ENCODE peak calls at places on chromosomes 16 and 17, in five cellular contexts. E is GM12878, G is PC-3, U is mammary epithelial cell, Z is HCT116. S is an unnamed sample.
A peak's percentile ranks its signal among the peaks of the same experiment; 100 is the strongest.

GRCh38 chr17:10337136-10337535 is 35.7 kb downstream of the MYH13 start:
- DNase-seq in Z (no peak), E (no peak), U (no peak), G (no peak), S (no peak)

GRCh38 chr17:30472238-30472890 is 4.8 kb upstream of the GOSR1 start:
- DNase-seq in Z (no peak), U (peak; percentile 60), E (no peak), G (no peak), S (no peak)

GRCh38 chr17:9371019-9371418 is 204.6 kb downstream of the STX8 start:
- DNase-seq in Z (peak; percentile 13), U (peak; percentile 94), E (peak; percentile 37), G (peak; percentile 76), S (no peak)

GRCh38 chr17:16407911-16408588 is 7.3 kb upstream of the TRPV2 start:
- DNase-seq in E (peak; percentile 96), Z (no peak), G (peak; percentile 47), U (peak; percentile 61), S (peak; percentile 85)

GRCh38 chr17:68599091-68599872 is 1.9 kb downstream of the FAM20A start:
- DNase-seq in G (peak; percentile 58), E (no peak), Z (no peak), U (no peak), S (no peak)

GRCh38 chr17:2064511-2064910 is 9.6 kb downstream of the HIC1 start:
- DNase-seq in U (no peak), Z (no peak), E (no peak), G (no peak), S (no peak)

GRCh38 chr17:41652461-41652960 is 28.1 kb upstream of the KRT17 start:
- DNase-seq in E (no peak), Z (no peak), G (no peak), U (peak; percentile 33), S (no peak)

GRCh38 chr17:8701754-8702153 is 42.9 kb downstream of the CCDC42 start:
- DNase-seq in G (no peak), Z (no peak), U (no peak), E (no peak), S (no peak)

GRCh38 chr17:34827008-34827407 is 134.3 kb downstream of the CCT6B start:
- DNase-seq in Z (no peak), E (no peak), U (no peak), G (peak; percentile 6), S (no peak)

GRCh38 chr17:15171433-15172047 is 93.6 kb downstream of the PMP22 start:
- DNase-seq in U (peak; percentile 47), G (peak; percentile 83), Z (peak; percentile 47), E (no peak), S (no peak)

GRCh38 chr17:58315281-58315711 is 13.3 kb downstream of the TSPOAP1 start:
- DNase-seq in Z (no peak), U (no peak), E (no peak), G (peak; percentile 72), S (no peak)

GRCh38 chr16:50702725-50703124 is 9.3 kb downstream of the NOD2 start:
- DNase-seq in E (no peak), G (no peak), U (peak; percentile 62), Z (no peak), S (no peak)

GRCh38 chr17:1150863-1151685 is 28.7 kb downstream of the ABR start:
- DNase-seq in U (no peak), Z (no peak), E (no peak), G (no peak), S (no peak)

GRCh38 chr17:45261577-45262515 is at the start of gene SPATA32:
- DNase-seq in G (peak; percentile 62), Z (no peak), U (no peak), E (no peak), S (no peak)

GRCh38 chr16:89022051-89022836 is 45.2 kb upstream of the CBFA2T3 start:
- DNase-seq in E (no peak), G (no peak), U (no peak), Z (no peak), S (no peak)

GRCh38 chr16:10932959-10933710 is 9.1 kb downstream of the DEXI start:
- DNase-seq in G (no peak), U (no peak), E (no peak), Z (no peak), S (no peak)

GRCh38 chr17:27466376-27466747 is 10.1 kb downstream of the KSR1 start:
- DNase-seq in E (no peak), Z (no peak), U (no peak), G (no peak), S (no peak)

GRCh38 chr16:30745082-30745481 is 3.1 kb upstream of the PHKG2 start:
- DNase-seq in Z (no peak), U (peak; percentile 26), E (no peak), G (no peak), S (no peak)

GRCh38 chr16:12625068-12625467 is 178.6 kb downstream of the CPPED1 start:
- DNase-seq in G (no peak), U (no peak), E (no peak), Z (no peak), S (no peak)

GRCh38 chr16:83458612-83459011 is 349.2 kb upstream of the HSBP1 start:
- DNase-seq in U (peak; percentile 60), E (peak; percentile 16), Z (no peak), G (no peak), S (peak; percentile 6)

GRCh38 chr16:11248133-11248532 is 7.9 kb downstream of the SOCS1 start:
- DNase-seq in Z (no peak), E (no peak), U (peak; percentile 19), G (peak; percentile 29), S (no peak)

GRCh38 chr16:75931043-75931442 is 204.8 kb upstream of the CPHXL start:
- DNase-seq in Z (no peak), U (peak; percentile 85), E (no peak), G (peak; percentile 33), S (no peak)

GRCh38 chr17:48646183-48647102 is 20.3 kb upstream of the HOXB9 start:
- DNase-seq in G (no peak), Z (peak; percentile 53), E (no peak), U (no peak), S (no peak)
- TF ChIP-seq EZH2 in G (no peak), Z (no peak), E (no peak), U (no peak), S (no peak)

GRCh38 chr17:17580662-17581470 is 10.6 kb downstream of the PEMT start:
- DNase-seq in Z (no peak), E (no peak), G (peak; percentile 70), U (no peak), S (no peak)
- H2AFZ ChIP-seq in Z (no peak overlapping the region), E (no peak overlapping the region), G (peak overlapping the region; percentile 7), U (no peak overlapping the region), S (no peak overlapping the region)

DNA sequence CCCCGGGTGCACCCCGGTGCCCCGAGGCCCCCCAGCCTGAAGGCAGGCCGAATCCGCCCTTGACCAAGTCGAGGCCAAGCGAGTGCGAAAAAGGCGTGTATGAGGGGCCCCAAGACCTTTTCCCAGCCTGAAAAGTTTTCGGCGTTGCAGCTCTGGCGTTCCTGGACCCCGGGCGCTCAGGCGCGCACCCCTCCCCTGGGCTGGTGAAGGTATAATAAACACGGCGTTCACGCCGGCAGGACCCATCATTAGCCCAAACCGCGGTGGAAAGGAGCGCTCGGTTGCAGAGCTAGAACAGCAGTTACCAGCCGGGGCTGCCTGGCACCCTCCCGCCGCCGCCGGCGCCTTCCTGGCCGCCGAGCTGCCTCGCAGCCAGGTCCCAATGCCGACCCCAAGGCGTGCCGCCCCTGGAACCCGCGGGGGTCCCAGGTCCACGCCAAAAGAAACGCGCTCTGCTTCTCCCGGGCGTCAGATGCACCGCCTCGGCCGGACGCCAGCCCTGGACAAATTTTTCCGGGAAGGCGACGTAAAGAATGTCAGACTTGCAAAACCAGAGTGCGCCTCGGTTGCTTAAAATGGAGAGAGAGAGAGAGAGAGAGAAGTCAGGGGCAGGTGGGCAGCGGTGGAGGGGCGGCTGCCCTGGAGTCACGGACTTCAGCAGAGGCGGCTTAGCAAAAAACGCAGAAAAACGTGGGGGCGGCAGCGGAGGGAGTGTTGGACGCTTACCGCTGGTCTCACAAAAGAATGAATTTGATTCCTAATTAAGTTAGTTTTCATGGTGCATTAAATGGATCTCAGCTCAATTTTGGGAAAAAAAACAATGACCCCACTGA is 11.4 kb upstream of the FOXF1 start:
- DNase-seq in Z (no peak), E (no peak), G (no peak), U (no peak), S (no peak)
- TF ChIP-seq EZH2 in Z (no peak), E (no peak), G (no peak), U (peak; percentile 97), S (no peak)

GRCh38 chr16:4182581-4183257 is 59.2 kb downstream of the SRL start:
- DNase-seq in E (no peak), Z (no peak), G (no peak), U (no peak), S (no peak)
- H2AFZ ChIP-seq in E (peak overlapping the region; percentile 84), Z (no peak overlapping the region), G (peak overlapping the region; percentile 82), U (peak overlapping the region; percentile 93), S (peak overlapping the region; percentile 99)

GRCh38 chr17:4788807-4789700 is at the start of gene GLTPD2:
- DNase-seq in U (no peak), E (no peak), G (no peak), Z (no peak), S (no peak)
- TF ChIP-seq EZH2 in U (no peak), E (no peak), G (no peak), Z (no peak), S (no peak)

GRCh38 chr16:65917466-65917865 is 449.0 kb upstream of the CDH5 start:
- DNase-seq in U (no peak), G (no peak), Z (no peak), E (no peak), S (no peak)

GRCh38 chr16:65919977-65920376 is 446.5 kb upstream of the CDH5 start:
- DNase-seq in G (no peak), E (no peak), Z (no peak), U (no peak), S (no peak)

GRCh38 chr16:65922923-65923322 is 443.6 kb upstream of the CDH5 start:
- DNase-seq in E (no peak), G (no peak), U (no peak), Z (no peak), S (no peak)

GRCh38 chr16:65919116-65919515 is 447.4 kb upstream of the CDH5 start:
- DNase-seq in Z (no peak), G (no peak), E (no peak), U (no peak), S (no peak)

GRCh38 chr16:65916995-65917394 is 449.5 kb upstream of the CDH5 start:
- DNase-seq in U (no peak), G (no peak), Z (no peak), E (no peak), S (no peak)
- H2AFZ ChIP-seq in U (no peak overlapping the region), G (no peak overlapping the region), Z (no peak overlapping the region), E (no peak overlapping the region), S (no peak overlapping the region)

DNA sequence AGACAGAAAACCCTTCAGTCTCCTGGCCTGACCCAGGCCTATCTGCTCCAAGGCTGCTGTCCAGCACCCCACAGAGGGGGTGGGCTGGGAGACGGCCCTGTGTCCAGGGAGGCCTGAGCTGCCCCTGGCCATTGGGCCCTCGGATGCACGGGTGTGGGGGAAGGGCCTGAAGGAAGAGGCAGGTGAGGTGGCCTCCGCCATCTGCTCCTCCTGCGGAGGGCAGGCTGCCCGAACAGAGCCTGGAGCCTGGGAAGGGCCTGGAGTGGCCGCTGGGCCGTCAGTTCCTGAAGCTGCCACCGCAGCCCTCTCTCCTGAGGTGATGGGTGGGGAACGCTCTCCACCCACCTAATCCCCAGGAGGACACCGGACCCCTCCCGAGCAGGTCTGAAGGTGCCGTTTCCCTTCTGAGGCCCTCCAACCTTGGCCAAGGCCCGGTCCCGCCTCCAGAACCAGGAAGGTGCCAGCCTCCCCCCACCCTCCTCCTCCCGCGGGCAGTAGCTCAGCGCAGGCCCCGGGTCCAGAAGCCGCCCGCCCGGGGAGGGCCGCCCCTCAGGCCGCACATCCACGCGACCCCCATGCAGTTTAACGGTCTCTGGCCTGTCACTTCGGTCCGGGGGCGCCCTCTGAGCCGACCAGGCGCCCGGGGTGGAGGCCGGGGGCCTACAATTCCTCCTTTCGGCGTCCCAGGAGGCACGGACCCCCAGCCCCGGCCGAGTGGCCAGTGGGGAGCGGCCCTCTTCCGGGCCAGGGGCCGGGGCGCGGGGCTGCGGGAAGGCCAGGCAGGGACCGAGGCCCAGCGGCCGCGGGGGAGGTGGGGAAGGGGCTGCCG is 835 bp downstream of the FBXL16 start:
- DNase-seq in E (no peak), Z (no peak), G (no peak), U (no peak), S (no peak)
- TF ChIP-seq EZH2 in E (no peak), Z (no peak), G (no peak), U (no peak), S (no peak)

S was measured in MM.1S.